ENCODE peak calls at places on chromosomes 12 and 14, in four cellular contexts. E is AG04449, B is psoas muscle, J is mucosa of descending colon. R is an unnamed sample.

GRCh38 chr12:5580911-5581488 is 149.1 kb downstream of the NTF3 start:
- DNase-seq in E (peak), B (no peak), J (no peak), R (peak)

GRCh38 chr12:6383572-6384498 is at the start of gene LTBR:
- DNase-seq in E (peak), B (peak), J (peak), R (peak)

GRCh38 chr12:7197846-7198245 is 8.4 kb downstream of the PEX5 start:
- DNase-seq in E (no peak), B (no peak), J (no peak), R (no peak)

GRCh38 chr14:91891721-91892220 is 24.4 kb upstream of the TC2N start:
- DNase-seq in E (no peak), B (no peak), J (no peak), R (no peak)

GRCh38 chr12:132602578-132603239 is 7.7 kb downstream of the LRCOL1 start:
- DNase-seq in E (no peak), B (no peak), J (peak), R (no peak)

GRCh38 chr14:98112211-98112780 is 1159.7 kb downstream of the BCL11B start:
- DNase-seq in E (no peak), B (no peak), J (no peak), R (no peak)

GRCh38 chr12:120625557-120626419 is 14.6 kb upstream of the CABP1 start:
- DNase-seq in E (no peak), B (no peak), J (no peak), R (no peak)

GRCh38 chr14:93064411-93065271 is 51.1 kb downstream of the ITPK1 start:
- DNase-seq in E (no peak), B (no peak), J (no peak), R (no peak)

GRCh38 chr12:89261210-89261609 is 91.1 kb downstream of the DUSP6 start:
- DNase-seq in E (no peak), B (no peak), J (no peak), R (no peak)

GRCh38 chr12:8698132-8698829 is 490 bp downstream of the RIMKLB start:
- DNase-seq in E (no peak), B (peak), J (peak), R (no peak)

GRCh38 chr12:8697476-8698131 is at the start of gene RIMKLB:
- DNase-seq in E (no peak), B (peak), J (peak), R (no peak)

GRCh38 chr12:8698830-8699330 is 1.1 kb downstream of the RIMKLB start:
- DNase-seq in E (no peak), B (no peak), J (no peak), R (no peak)

GRCh38 chr12:8699714-8700113 is 1.9 kb downstream of the RIMKLB start:
- DNase-seq in E (no peak), B (no peak), J (no peak), R (no peak)

GRCh38 chr12:8702159-8702558 is 4.4 kb downstream of the RIMKLB start:
- DNase-seq in E (no peak), B (no peak), J (no peak), R (no peak)
- H3K4me3 ChIP-seq in E (no peak), B (no peak), J (no peak), R (no peak)

DNA sequence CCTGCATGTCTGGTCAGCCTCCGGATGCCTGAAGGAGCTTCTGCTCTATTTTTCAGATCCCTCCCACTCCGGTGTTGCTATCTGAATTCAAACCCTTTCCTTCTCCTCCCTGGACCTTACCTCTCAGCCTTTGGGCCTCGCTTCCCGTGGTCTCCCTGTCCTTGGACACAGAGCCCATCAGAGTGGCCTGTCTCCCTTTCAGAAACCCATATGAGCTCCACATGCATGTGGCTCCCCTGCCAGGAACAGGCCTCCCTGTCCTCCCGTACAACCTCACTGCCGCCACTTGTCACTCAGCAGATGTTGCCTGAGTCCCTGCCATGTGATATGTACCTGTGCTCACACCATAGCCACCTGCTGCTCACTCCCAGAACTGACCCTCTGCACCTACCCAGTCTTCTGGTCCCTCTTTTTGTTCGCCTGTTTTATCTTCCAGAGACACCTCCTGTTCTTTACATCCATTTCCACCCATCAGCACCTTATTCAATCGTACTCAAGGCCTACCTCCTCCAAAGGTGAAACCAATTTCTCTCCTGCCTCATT is 182.5 kb downstream of the ZFP36L1 start:
- DNase-seq in E (no peak), B (no peak), J (no peak), R (no peak)
- TF ChIP-seq CTCF in E (no peak), B (no peak), J (no peak), R (no peak)

GRCh38 chr12:50326636-50327284 is 43.4 kb upstream of the LIMA1 start:
- DNase-seq in E (no peak), B (no peak), J (no peak), R (peak)
- H3K4me3 ChIP-seq in E (no peak), B (no peak), J (no peak), R (no peak)

GRCh38 chr12:94141004-94141764 is 7.2 kb upstream of the PLXNC1 start:
- DNase-seq in E (no peak), B (no peak), J (no peak), R (no peak)

GRCh38 chr12:94141892-94142291 is 6.5 kb upstream of the PLXNC1 start:
- DNase-seq in E (no peak), B (no peak), J (no peak), R (no peak)

GRCh38 chr12:94143444-94143843 is 4.9 kb upstream of the PLXNC1 start:
- DNase-seq in E (no peak), B (no peak), J (no peak), R (no peak)

GRCh38 chr12:94139816-94140215 is 8.6 kb upstream of the PLXNC1 start:
- DNase-seq in E (no peak), B (no peak), J (no peak), R (no peak)

DNA sequence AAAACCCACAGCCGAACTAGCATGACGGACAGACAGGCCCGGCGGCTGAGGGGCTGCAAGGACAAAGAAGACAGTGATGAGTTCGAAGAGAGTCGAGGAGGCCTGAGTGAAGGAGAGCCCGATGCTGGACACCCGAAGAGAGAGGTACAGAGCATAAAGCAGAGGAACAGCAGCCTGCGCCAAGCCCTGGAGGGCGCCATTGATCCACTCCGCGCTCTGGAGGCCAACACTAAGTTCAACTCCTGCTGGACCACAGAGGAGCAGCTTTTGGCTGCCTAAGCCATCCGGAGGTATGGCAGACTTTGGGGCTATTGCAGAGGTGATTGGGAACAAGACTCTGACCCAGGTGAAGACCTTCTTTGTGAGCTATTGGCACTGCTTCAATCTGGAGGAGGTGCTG is 7.8 kb upstream of the PLXNC1 start:
- DNase-seq in E (no peak), B (no peak), J (peak), R (no peak)
- TF ChIP-seq CTCF in E (peak), B (no peak), J (no peak), R (peak)

DNA sequence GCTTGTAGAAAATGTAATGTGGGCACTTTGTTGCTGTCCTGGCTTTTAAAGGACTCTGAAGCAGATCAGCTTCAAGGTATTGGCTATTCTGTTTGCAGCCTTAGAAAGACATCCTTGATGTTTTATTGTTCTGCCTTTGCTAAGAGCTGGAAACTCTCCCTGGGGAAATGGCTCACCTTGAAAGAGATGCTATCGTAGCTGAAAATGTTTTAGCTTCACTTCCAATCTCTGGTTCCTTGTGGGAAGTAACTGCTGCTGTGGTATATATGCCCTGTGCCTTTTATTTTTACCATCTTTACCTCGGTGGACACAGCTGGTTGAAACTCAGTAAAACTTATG is 124.4 kb upstream of the HIF1A start:
- DNase-seq in E (no peak), B (no peak), J (no peak), R (no peak)
- H3K4me3 ChIP-seq in E (no peak), B (no peak), J (no peak), R (no peak)

DNA sequence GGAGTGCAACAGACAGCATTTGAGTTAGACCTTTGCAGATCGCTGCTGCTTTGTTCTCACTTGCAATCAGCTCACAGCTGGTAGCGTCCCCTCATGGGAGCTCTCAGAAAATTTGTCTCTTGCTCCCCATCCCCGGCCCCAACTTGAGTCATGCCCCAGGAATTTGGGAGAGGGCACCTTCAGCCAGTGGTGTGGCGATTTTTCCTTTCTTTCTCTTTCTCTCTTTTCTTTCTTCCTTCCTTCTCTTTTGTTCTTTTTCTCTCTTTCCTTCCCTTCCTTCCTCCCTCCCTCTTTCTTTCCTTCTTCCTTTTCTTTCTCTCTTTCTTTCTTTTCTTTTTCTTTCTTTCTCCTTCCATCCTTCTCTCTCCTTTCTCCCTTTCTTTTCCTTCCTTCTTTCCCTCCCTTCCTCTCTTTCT is 34.2 kb upstream of the MAP1LC3B2 start:
- DNase-seq in E (no peak), B (no peak), J (no peak), R (no peak)
- TF ChIP-seq CTCF in E (peak), B (no peak), J (no peak), R (no peak)

GRCh38 chr12:130320553-130320952 is 17.1 kb upstream of the PIWIL1 start:
- DNase-seq in E (no peak), B (no peak), J (no peak), R (no peak)

GRCh38 chr12:130316269-130316668 is 21.4 kb upstream of the PIWIL1 start:
- DNase-seq in E (no peak), B (no peak), J (no peak), R (no peak)

DNA sequence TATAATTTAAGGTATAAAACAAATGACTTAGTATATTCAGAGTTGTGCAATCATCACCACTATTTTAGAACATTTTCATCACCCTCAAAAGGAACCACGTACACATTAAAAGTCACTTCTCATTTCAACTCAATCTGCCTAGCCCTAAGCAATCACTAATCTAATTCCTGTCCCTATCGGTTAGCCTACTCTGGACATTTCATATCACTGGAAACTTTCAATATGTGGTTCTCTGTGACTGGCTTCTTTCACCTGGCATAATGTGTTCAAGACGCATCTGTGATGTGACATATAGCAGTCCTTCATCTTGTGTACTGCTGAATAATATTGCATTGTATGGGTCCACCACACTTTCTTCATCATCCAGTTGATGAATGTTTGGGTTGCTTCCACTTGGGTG is 15.4 kb upstream of the PIWIL1 start:
- DNase-seq in E (no peak), B (no peak), J (no peak), R (no peak)
- H3K4me3 ChIP-seq in E (no peak), B (no peak), J (no peak), R (no peak)

GRCh38 chr14:76373456-76373855 is 2.5 kb upstream of the ESRRB start:
- DNase-seq in E (no peak), B (no peak), J (no peak), R (no peak)
- TF ChIP-seq CTCF in E (no peak), B (no peak), J (no peak), R (no peak)

DNA sequence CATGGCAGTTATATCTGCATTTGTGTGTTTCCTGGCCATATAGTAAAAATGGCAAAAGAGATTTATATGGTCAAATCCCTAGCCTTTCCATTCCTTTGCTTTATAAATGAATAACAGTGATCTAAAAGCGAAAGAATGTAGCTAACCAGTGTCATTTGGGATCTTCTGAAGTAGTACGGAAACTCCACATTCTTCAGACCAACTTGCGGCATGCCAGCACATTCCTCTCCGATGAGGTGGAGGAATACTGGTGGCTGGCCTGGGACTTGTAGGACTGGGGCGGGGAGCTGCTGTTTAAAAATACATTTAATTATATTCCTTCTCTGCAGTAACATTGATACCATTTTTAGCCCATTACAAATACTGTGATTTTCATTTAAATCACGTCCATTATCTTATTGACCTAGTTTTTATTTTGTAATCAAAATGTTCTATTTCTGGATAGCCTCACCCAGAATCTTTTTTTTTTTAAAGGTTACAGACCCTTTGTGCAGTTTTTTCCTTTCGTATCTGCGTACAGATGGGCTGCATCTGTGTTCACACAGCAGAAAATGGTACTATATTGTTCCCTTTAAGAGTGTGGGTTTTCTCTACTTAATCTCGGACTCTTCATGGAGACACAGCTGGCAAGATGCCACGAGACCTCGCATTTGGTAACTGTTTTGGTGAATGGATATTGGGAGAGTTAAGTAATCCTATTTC is 85.4 kb downstream of the SAMD4A start:
- DNase-seq in E (peak), B (peak), J (peak), R (peak)
- H3K4me3 ChIP-seq in E (peak), B (peak), J (no peak), R (peak)

R was measured in BJ.